ENCODE peak calls at places on chromosomes 5 and 9, in seven cellular contexts. R, Z, I, B, E, D and A are unnamed samples.

GRCh38 chr5:147223951-147224791 is 10.7 kb upstream of the STK32A start:
- DNase-seq in R (peak; percentile 56), Z (peak; percentile 66), I (peak; percentile 9), B (peak; percentile 6), E (peak; percentile 75), D (peak; percentile 18), A (no peak)

GRCh38 chr9:77588319-77588937 is 59.7 kb downstream of the GNA14 start:
- DNase-seq in R (peak; percentile 19), Z (no peak), I (no peak), B (peak; percentile 95), E (peak; percentile 90), D (peak; percentile 46), A (no peak)

GRCh38 chr5:10301266-10301665 is 6.4 kb downstream of the CMBL start:
- DNase-seq in R (no peak), Z (no peak), I (no peak), B (no peak), E (no peak), D (peak; percentile 35), A (no peak)

GRCh38 chr5:35856186-35857003 is at the start of gene IL7R:
- DNase-seq in R (no peak), Z (no peak), I (no peak), B (no peak), E (no peak), D (no peak), A (no peak)

GRCh38 chr5:73733219-73733618 is 107.2 kb downstream of the ARHGEF28 start:
- DNase-seq in R (no peak), Z (no peak), I (no peak), B (no peak), E (no peak), D (no peak), A (no peak)

GRCh38 chr9:123335227-123335985 is 20.6 kb upstream of the CRB2 start:
- DNase-seq in R (peak; percentile 80), Z (no peak), I (no peak), B (peak; percentile 24), E (peak; percentile 61), D (no peak), A (no peak)

GRCh38 chr5:87151547-87151946 is 116.1 kb upstream of the RASA1 start:
- DNase-seq in R (no peak), Z (no peak), I (no peak), B (peak; percentile 78), E (peak; percentile 49), D (no peak), A (no peak)

GRCh38 chr5:43728581-43728980 is 125.6 kb downstream of the NNT start:
- DNase-seq in R (no peak), Z (no peak), I (no peak), B (no peak), E (no peak), D (no peak), A (no peak)

GRCh38 chr5:143147382-143147781 is 256.1 kb downstream of the NR3C1 start:
- DNase-seq in R (no peak), Z (no peak), I (no peak), B (no peak), E (no peak), D (no peak), A (no peak)

GRCh38 chr9:87256973-87257372 is 240.7 kb upstream of the DAPK1 start:
- DNase-seq in R (no peak), Z (no peak), I (no peak), B (no peak), E (no peak), D (no peak), A (no peak)

GRCh38 chr9:126991170-126991569 is 76.6 kb downstream of the RALGPS1 start:
- DNase-seq in R (no peak), Z (peak; percentile 83), I (no peak), B (no peak), E (no peak), D (no peak), A (no peak)

GRCh38 chr5:33854733-33855151 is 37.0 kb downstream of the ADAMTS12 start:
- DNase-seq in R (peak; percentile 52), Z (no peak), I (no peak), B (no peak), E (no peak), D (no peak), A (no peak)

GRCh38 chr5:176595386-176595943 is 14.5 kb downstream of the GPRIN1 start:
- DNase-seq in R (no peak), Z (no peak), I (no peak), B (no peak), E (no peak), D (no peak), A (no peak)

GRCh38 chr5:55934117-55934613 is 60.6 kb downstream of the IL6ST start:
- DNase-seq in R (no peak), Z (no peak), I (no peak), B (no peak), E (no peak), D (peak; percentile 47), A (no peak)

GRCh38 chr5:132410451-132411381 is 41.2 kb downstream of the SLC22A5 start:
- DNase-seq in R (peak; percentile 91), Z (peak; percentile 94), I (peak; percentile 82), B (no peak), E (peak; percentile 83), D (peak; percentile 87), A (peak; percentile 64)

GRCh38 chr9:115653231-115653630 is 500.4 kb upstream of the PAPPA start:
- DNase-seq in R (no peak), Z (peak; percentile 66), I (no peak), B (no peak), E (no peak), D (no peak), A (no peak)

GRCh38 chr5:87268126-87268969 is 665 bp downstream of the RASA1 start:
- DNase-seq in R (peak; percentile 78), Z (peak; percentile 77), I (peak; percentile 83), B (no peak), E (peak; percentile 64), D (peak; percentile 49), A (peak; percentile 83)

GRCh38 chr5:159955056-159955624 is 38.9 kb downstream of the ADRA1B start:
- DNase-seq in R (no peak), Z (no peak), I (no peak), B (no peak), E (no peak), D (no peak), A (no peak)